ENCODE peak calls at places on chromosomes 4 and X, in eight cellular contexts. E, X, S, W, M, P, B and Z are unnamed samples.

GRCh38 chr4:56466910-56467283 is 520 bp upstream of the SRP72 start:
- DNase-seq in M (no peak), W (no peak), B (no peak), S (no peak), P (no peak), X (no peak), E (no peak), Z (no peak)

GRCh38 chr4:112109455-112110425 is 35.5 kb upstream of the FAM241A start:
- DNase-seq in P (no peak), M (peak), S (no peak), B (no peak), E (no peak), W (no peak), X (no peak), Z (no peak)

GRCh38 chrX:257681-258289 is 23.4 kb upstream of the PLCXD1 start:
- DNase-seq in P (no peak), M (no peak), X (no peak), B (no peak), E (no peak), W (no peak), S (no peak), Z (no peak)

GRCh38 chr4:180860136-180860720 is 1383.0 kb upstream of the TENM3 start:
- DNase-seq in W (no peak), P (no peak), E (no peak), X (no peak), S (no peak), B (no peak), M (no peak), Z (no peak)

GRCh38 chrX:7927259-7928167 is at the start of gene PNPLA4:
- DNase-seq in B (peak), W (peak), S (peak), M (peak), X (peak), E (peak), P (peak), Z (peak)

GRCh38 chr4:159655547-159655946 is 552.7 kb downstream of the RAPGEF2 start:
- DNase-seq in M (peak), X (no peak), E (no peak), P (no peak), B (no peak), S (no peak), W (no peak), Z (no peak)

GRCh38 chr4:71932941-71933340 is 98.9 kb upstream of the NPFFR2 start:
- DNase-seq in P (no peak), M (peak), B (no peak), E (no peak), S (no peak), W (no peak), X (no peak), Z (no peak)

GRCh38 chrX:41259516-41259915 is 74.4 kb upstream of the DDX3X start:
- DNase-seq in M (peak), P (no peak), S (no peak), B (no peak), W (no peak), E (no peak), X (no peak), Z (peak)

GRCh38 chr4:176377705-176378302 is 58.0 kb downstream of the SPCS3 start:
- DNase-seq in E (no peak), P (no peak), W (no peak), B (no peak), M (peak), X (no peak), S (no peak), Z (peak)

GRCh38 chr4:176792348-176793059 is at the start of gene VEGFC:
- DNase-seq in S (no peak), E (peak), M (peak), X (no peak), P (no peak), W (no peak), B (no peak), Z (peak)

GRCh38 chr4:85812776-85813175 is 337.8 kb downstream of the ARHGAP24 start:
- DNase-seq in S (no peak), E (no peak), B (no peak), P (no peak), M (peak), X (no peak), W (no peak), Z (no peak)